ENCODE peak calls at places on chromosome 12, in five cellular contexts. B is CD8-positive, alpha-beta T cell; A is Panc1; K is suprapubic skin; L is foreskin fibroblast. N is an unnamed sample.

GRCh38 chr12:119693511-119693910 is 25.6 kb downstream of the PRKAB1 start:
- DNase-seq in K (no peak), A (no peak), B (no peak), L (no peak), N (no peak)

GRCh38 chr12:127823801-127824200 is 443.2 kb upstream of the TMEM132C start:
- DNase-seq in A (no peak), K (no peak), L (no peak), B (no peak), N (peak)

GRCh38 chr12:3920378-3921141 is 47.4 kb upstream of the PARP11 start:
- DNase-seq in L (no peak), B (no peak), A (no peak), K (no peak), N (no peak)

GRCh38 chr12:118034429-118035193 is 18.1 kb downstream of the RFC5 start:
- DNase-seq in A (no peak), B (no peak), L (no peak), K (no peak), N (no peak)

GRCh38 chr12:90954921-90955320 is at the start of gene CCER1:
- DNase-seq in B (no peak), L (no peak), K (no peak), A (no peak), N (no peak)

GRCh38 chr12:49538740-49539403 is at the start of gene KCNH3:
- DNase-seq in K (peak), B (peak), L (peak), A (no peak), N (no peak)

GRCh38 chr12:54300732-54301427 is at the start of gene NFE2:
- DNase-seq in B (no peak), L (peak), A (no peak), K (no peak), N (peak)

GRCh38 chr12:28378749-28379148 is 188.5 kb downstream of the CCDC91 start:
- DNase-seq in K (no peak), L (peak), A (no peak), B (no peak), N (no peak)

GRCh38 chr12:131863711-131864396 is 30.6 kb upstream of the ULK1 start:
- DNase-seq in A (no peak), B (no peak), L (no peak), K (peak), N (no peak)

GRCh38 chr12:116662612-116663144 is 75.2 kb downstream of the SPRING1 start:
- DNase-seq in K (no peak), B (no peak), L (peak), A (no peak), N (no peak)

GRCh38 chr12:75087656-75088055 is 122.0 kb downstream of the KCNC2 start:
- DNase-seq in A (no peak), L (no peak), B (no peak), K (no peak), N (no peak)
- TF ChIP-seq CTCF in A (peak), L (no peak), B (no peak), K (no peak), N (no peak)

GRCh38 chr12:123853401-123854070 is 91.4 kb downstream of the DNAH10 start:
- DNase-seq in K (no peak), L (no peak), B (no peak), A (no peak), N (no peak)
- TF ChIP-seq CTCF in K (no peak), L (no peak), B (no peak), A (no peak), N (no peak)

DNA sequence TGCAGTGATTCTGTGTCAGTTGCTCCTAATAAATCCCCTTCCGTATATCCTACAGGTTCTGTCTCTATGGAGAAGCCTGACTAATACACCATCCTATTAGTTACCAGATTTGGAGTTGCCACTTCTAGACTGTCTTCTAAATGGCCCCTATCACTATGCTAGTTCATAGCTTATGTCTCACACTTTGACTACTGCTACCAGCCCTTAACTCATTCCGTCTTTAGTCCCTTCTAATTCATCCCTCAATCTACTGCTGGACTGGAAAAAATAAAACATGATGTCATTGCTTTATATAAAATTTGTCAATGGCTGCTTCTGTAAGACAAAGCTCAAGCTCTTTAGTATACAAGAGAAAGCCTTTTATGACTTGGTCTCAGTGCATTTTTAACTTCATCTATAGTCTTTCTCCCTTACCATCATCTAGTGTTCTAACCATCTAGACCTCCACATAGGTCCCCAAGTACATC is 99.5 kb downstream of the PPP1R12A start:
- DNase-seq in B (no peak), L (no peak), K (no peak), A (no peak), N (no peak)
- TF ChIP-seq CTCF in B (no peak), L (no peak), K (no peak), A (no peak), N (no peak)

GRCh38 chr12:97944576-97944975 is 482.0 kb downstream of the RMST start:
- DNase-seq in B (no peak), A (no peak), L (no peak), K (no peak), N (no peak)

GRCh38 chr12:97941686-97942354 is 479.2 kb downstream of the RMST start:
- DNase-seq in L (no peak), K (no peak), A (no peak), B (no peak), N (no peak)

GRCh38 chr12:97940629-97941028 is 478.0 kb downstream of the RMST start:
- DNase-seq in K (no peak), L (no peak), B (no peak), A (no peak), N (no peak)

GRCh38 chr12:97940105-97940504 is 477.5 kb downstream of the RMST start:
- DNase-seq in B (no peak), A (no peak), K (no peak), L (no peak), N (no peak)

DNA sequence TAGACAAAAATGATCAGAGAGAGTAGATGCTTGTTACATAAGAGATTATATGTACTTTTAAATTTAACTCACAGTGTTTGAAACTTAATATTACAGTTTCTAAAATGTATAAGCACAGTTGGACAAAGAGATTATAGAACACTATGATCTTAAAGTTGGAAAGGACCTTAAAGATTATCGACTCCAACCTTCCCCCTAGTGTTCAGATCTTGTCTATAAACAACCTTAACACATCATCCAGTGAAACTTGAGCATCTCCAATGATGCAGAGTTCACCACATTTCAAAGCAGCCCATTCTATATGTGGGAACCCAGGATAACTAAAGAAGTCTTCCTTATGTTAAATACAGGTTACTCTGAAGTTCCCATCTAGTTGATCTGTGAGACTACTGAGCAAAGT is 480.8 kb downstream of the RMST start:
- DNase-seq in L (no peak), B (no peak), A (no peak), K (no peak), N (no peak)
- TF ChIP-seq CTCF in L (peak), B (no peak), A (no peak), K (no peak), N (no peak)